ENCODE peak calls at places on chromosomes 11 and 22, in five cellular contexts. M is H9, D is neuronal stem cell, C is trophoblast cell, X is H1. U is an unnamed sample.

GRCh38 chr11:123197711-123198110 is 2.7 kb upstream of the CLMP start:
- DNase-seq in C (peak; percentile 72), X (no peak), D (no peak), M (no peak), U (peak; percentile 97)

GRCh38 chr11:114147389-114148382 is 88.2 kb downstream of the ZBTB16 start:
- DNase-seq in M (no peak), C (peak; percentile 52), D (no peak), X (no peak), U (no peak)

GRCh38 chr22:34105461-34106062 is 185.3 kb upstream of the LARGE1 start:
- DNase-seq in M (peak; percentile 85), X (peak; percentile 91), D (peak; percentile 62), C (no peak), U (no peak)

GRCh38 chr11:120329556-120329955 is 4.5 kb downstream of the TLCD5 start:
- DNase-seq in X (no peak), M (no peak), D (no peak), C (no peak), U (no peak)

GRCh38 chr11:68925613-68926012 is 21.9 kb downstream of the IGHMBP2 start:
- DNase-seq in M (no peak), C (no peak), D (no peak), X (no peak), U (no peak)

GRCh38 chr22:22855085-22855484 is 32.5 kb upstream of the IGLL5 start:
- DNase-seq in X (no peak), M (no peak), C (no peak), D (no peak), U (no peak)

GRCh38 chr11:61056566-61056965 is 45.7 kb upstream of the CD5 start:
- DNase-seq in X (no peak), M (no peak), D (no peak), C (no peak), U (no peak)

GRCh38 chr11:110710520-110711381 is 1.5 kb downstream of the ARHGAP20 start:
- DNase-seq in X (peak; percentile 54), M (peak; percentile 44), D (no peak), C (peak; percentile 74), U (peak; percentile 51)

GRCh38 chr11:72721689-72722049 is 30.5 kb downstream of the ARAP1 start:
- DNase-seq in D (no peak), M (no peak), C (no peak), X (no peak), U (no peak)

GRCh38 chr11:71155846-71156245 is 96.5 kb downstream of the SHANK2 start:
- DNase-seq in X (no peak), C (no peak), D (no peak), M (peak; percentile 17), U (no peak)

GRCh38 chr11:17526931-17527660 is 17.1 kb downstream of the USH1C start:
- DNase-seq in C (no peak), X (no peak), D (no peak), M (no peak), U (no peak)

GRCh38 chr11:121393855-121394254 is 58.3 kb upstream of the SORL1 start:
- DNase-seq in C (no peak), X (no peak), D (no peak), M (no peak), U (no peak)

GRCh38 chr11:6962673-6963072 is 36.4 kb downstream of the ZNF215 start:
- DNase-seq in X (no peak), M (no peak), D (no peak), C (no peak), U (no peak)

GRCh38 chr22:43889366-43890253 is 2.2 kb downstream of the PNPLA5 start:
- DNase-seq in D (no peak), M (no peak), C (no peak), X (no peak), U (peak; percentile 46)

GRCh38 chr22:50524664-50525103 is 714 bp downstream of the SCO2 start:
- DNase-seq in M (no peak), C (no peak), X (no peak), D (no peak), U (no peak)
- H4K8ac ChIP-seq in M (no peak overlapping the region), C (peak overlapping the region; percentile 86), X (peak overlapping the region; percentile 45), D (no peak overlapping the region), U (peak overlapping the region; percentile 86)

DNA sequence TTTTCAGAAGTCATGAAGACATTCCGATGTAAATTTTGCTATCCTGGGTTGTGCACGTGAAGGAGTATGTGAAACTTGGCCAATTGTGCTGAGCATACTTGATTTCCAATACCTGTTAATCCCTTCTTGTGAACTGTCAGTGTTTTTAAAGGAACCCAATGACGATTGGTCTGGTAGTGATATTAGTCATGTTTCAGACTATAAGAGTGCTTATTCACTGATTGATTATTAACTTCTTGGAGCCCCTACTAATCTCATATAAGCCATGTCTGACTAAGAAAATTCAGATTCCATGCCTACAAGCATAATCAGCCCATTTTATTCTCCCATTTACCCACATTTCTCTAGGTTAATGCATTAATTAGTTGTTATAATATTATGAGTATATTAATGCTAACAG is 330.8 kb upstream of the MTNR1B start:
- DNase-seq in M (no peak), C (no peak), X (no peak), D (no peak), U (no peak)
- H4K8ac ChIP-seq in M (no peak overlapping the region), C (no peak overlapping the region), X (no peak overlapping the region), D (no peak overlapping the region), U (no peak overlapping the region)

DNA sequence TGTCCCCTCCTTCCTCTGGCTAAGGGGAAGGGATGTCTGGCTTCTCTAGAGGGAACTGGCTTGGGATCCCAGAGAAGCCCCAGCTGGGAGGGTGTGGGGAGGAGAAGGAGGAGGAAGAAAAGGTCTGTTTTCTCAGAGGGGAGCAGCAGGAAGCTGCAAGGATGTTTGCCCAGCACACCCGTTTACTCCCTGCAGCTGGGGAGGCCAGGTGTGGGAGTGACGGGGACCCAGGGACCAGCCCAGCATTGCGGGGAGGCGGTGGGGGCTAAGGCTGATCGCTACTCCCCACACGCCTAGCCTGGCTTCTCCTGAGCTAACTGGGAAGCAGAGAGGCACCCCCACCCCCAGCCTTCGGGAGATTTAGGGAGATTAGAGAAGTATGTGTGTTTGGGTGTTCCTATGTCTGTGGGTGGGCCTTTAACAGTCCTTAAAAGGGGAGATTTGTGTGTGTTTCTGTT is 3.9 kb downstream of the CREB3L1 start:
- DNase-seq in M (no peak), X (peak; percentile 54), D (no peak), C (no peak), U (peak; percentile 44)
- H4K8ac ChIP-seq in M (no peak overlapping the region), X (peak overlapping the region; percentile 38), D (no peak overlapping the region), C (no peak overlapping the region), U (peak overlapping the region; percentile 72)

GRCh38 chr11:2704896-2705606 is 5.3 kb upstream of the KCNQ1OT1 start:
- DNase-seq in M (no peak), C (no peak), D (no peak), X (no peak), U (no peak)

GRCh38 chr11:2702771-2703486 is 3.1 kb upstream of the KCNQ1OT1 start:
- DNase-seq in D (no peak), X (no peak), M (no peak), C (no peak), U (no peak)

GRCh38 chr11:2703487-2704141 is 3.8 kb upstream of the KCNQ1OT1 start:
- DNase-seq in C (no peak), D (no peak), X (no peak), M (no peak), U (no peak)

GRCh38 chr11:2706321-2706720 is 6.5 kb upstream of the KCNQ1OT1 start:
- DNase-seq in C (no peak), X (no peak), D (no peak), M (no peak), U (no peak)

DNA sequence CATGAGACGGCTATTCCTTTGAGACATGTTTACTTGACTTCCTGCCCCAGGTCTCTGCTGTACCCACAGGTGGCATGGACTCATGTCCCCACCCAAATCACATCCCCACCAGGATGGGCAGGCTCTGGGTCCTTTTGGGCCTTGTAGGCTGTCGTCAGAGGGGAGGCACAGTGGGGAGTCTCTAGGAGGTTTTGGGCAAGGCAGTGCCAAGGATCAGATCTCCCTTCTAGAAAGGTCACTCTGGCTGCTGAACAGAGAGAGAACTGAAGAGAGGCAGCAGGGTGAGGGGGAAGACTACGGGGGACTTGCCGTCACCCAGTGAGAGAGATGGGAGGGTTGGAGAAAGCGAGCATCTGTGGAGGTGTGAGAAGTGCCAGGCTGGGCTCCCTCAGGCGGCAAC is 4.6 kb upstream of the KCNQ1OT1 start:
- DNase-seq in D (no peak), X (no peak), M (no peak), C (no peak), U (no peak)
- H4K8ac ChIP-seq in D (no peak overlapping the region), X (no peak overlapping the region), M (no peak overlapping the region), C (no peak overlapping the region), U (no peak overlapping the region)

GRCh38 chr22:41834005-41834975 is 1.4 kb downstream of the SREBF2 start:
- DNase-seq in X (no peak), D (no peak), C (no peak), M (no peak), U (no peak)
- H4K8ac ChIP-seq in X (peak overlapping the region; percentile 97), D (no peak overlapping the region), C (peak overlapping the region; percentile 96), M (no peak overlapping the region), U (no peak overlapping the region)

GRCh38 chr22:36160499-36160942 is at the start of gene APOL3:
- DNase-seq in X (no peak), D (no peak), C (no peak), M (no peak), U (peak; percentile 47)
- H4K8ac ChIP-seq in X (peak within 1 kb of the TSS; percentile 16), D (no peak within 1 kb of the TSS), C (no peak within 1 kb of the TSS), M (no peak within 1 kb of the TSS), U (peak within 1 kb of the TSS; percentile 40)

GRCh38 chr11:35791088-35791958 is 128.7 kb downstream of the TRIM44 start:
- DNase-seq in M (no peak), D (no peak), X (no peak), C (no peak), U (peak; percentile 43)
- H4K8ac ChIP-seq in M (no peak overlapping the region), D (no peak overlapping the region), X (no peak overlapping the region), C (no peak overlapping the region), U (no peak overlapping the region)

DNA sequence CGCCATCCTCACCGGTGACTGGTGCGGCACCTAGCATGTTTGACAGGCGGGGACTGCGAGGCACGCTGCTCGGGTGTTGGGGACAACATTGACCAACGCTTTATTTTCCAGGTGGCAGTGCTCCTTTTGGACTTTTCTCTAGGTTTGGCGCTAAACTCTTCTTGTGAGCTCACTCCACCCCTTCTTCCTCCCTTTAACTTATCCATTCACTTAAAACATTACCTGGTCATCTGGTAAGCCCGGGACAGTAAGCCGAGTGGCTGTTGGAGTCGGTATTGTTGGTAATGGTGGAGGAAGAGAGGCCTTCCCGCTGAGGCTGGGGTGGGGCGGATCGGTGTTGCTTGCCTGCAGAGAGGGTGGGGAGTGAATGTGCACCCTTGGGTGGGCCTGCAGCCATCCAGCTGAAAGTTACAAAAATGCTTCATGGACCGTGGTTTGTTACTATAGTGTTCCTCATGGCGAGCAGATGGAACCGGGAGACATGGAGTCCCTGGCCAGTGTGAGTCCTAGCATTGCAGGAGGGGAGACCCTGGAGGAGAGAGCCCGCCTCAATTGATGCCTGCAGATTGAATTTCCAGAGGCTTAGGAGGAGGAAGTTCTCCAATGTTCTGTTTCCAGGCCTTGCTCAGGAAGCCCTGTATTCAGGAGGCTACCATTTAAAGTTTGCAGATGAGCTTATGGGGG is 1.1 kb downstream of the NEAT1 start:
- DNase-seq in D (no peak), X (no peak), M (no peak), C (no peak), U (peak; percentile 32)
- H4K8ac ChIP-seq in D (no peak overlapping the region), X (no peak overlapping the region), M (no peak overlapping the region), C (peak overlapping the region; percentile 93), U (no peak overlapping the region)

GRCh38 chr22:28956506-28956905 is 73.1 kb downstream of the ZNRF3 start:
- DNase-seq in D (no peak), M (no peak), C (no peak), X (no peak), U (no peak)
- H4K8ac ChIP-seq in D (no peak overlapping the region), M (no peak overlapping the region), C (no peak overlapping the region), X (no peak overlapping the region), U (no peak overlapping the region)

U was measured in IMR-90.